ENCODE peak calls at places on chromosome 10, in ten cellular contexts. V, I, Q, R, J, Y, L, U, P and S are unnamed samples.

GRCh38 chr10:72126184-72126871 is 38.0 kb upstream of the SPOCK2 start:
- DNase-seq in V (no peak), I (no peak), Q (no peak), R (no peak), J (peak), Y (peak), L (no peak), U (no peak), P (peak), S (no peak)

GRCh38 chr10:60270426-60270825 is 119.2 kb downstream of the ANK3 start:
- DNase-seq in V (no peak), I (no peak), Q (no peak), R (no peak), J (peak), Y (no peak), L (no peak), U (no peak), P (no peak), S (no peak)

GRCh38 chr10:48684463-48684791 is 246 bp upstream of the WDFY4 start:
- DNase-seq in V (no peak), I (no peak), Q (no peak), R (no peak), J (no peak), Y (no peak), L (no peak), U (no peak), P (no peak), S (no peak)

GRCh38 chr10:124378817-124379510 is 39.8 kb downstream of the OAT start:
- DNase-seq in V (no peak), I (no peak), Q (no peak), R (no peak), J (peak), Y (no peak), L (no peak), U (no peak), P (no peak), S (no peak)

GRCh38 chr10:69160809-69161225 is 19.2 kb upstream of the SUPV3L1 start:
- DNase-seq in V (no peak), I (no peak), Q (no peak), R (no peak), J (peak), Y (no peak), L (no peak), U (no peak), P (no peak), S (no peak)

GRCh38 chr10:78901694-78902093 is 167.1 kb upstream of the ZMIZ1 start:
- DNase-seq in V (no peak), I (no peak), Q (no peak), R (no peak), J (no peak), Y (no peak), L (no peak), U (no peak), P (no peak), S (no peak)

GRCh38 chr10:30792025-30792424 is 162.5 kb upstream of the LYZL2 start:
- DNase-seq in V (no peak), I (no peak), Q (no peak), R (no peak), J (no peak), Y (no peak), L (no peak), U (no peak), P (no peak), S (no peak)

GRCh38 chr10:86666538-86666937 is 1.8 kb upstream of the LDB3 start:
- DNase-seq in V (no peak), I (peak), Q (peak), R (no peak), J (no peak), Y (no peak), L (no peak), U (no peak), P (no peak), S (peak)

GRCh38 chr10:100519321-100520051 is at the start of gene SEC31B:
- DNase-seq in V (peak), I (peak), Q (peak), R (no peak), J (no peak), Y (peak), L (peak), U (peak), P (peak), S (no peak)

GRCh38 chr10:58740620-58741369 is 228.1 kb downstream of the BICC1 start:
- DNase-seq in V (no peak), I (no peak), Q (no peak), R (no peak), J (no peak), Y (no peak), L (no peak), U (no peak), P (no peak), S (no peak)

GRCh38 chr10:8462565-8462964 is 408.1 kb downstream of the GATA3 start:
- DNase-seq in V (no peak), I (no peak), Q (no peak), R (no peak), J (peak), Y (no peak), L (no peak), U (no peak), P (no peak), S (no peak)

GRCh38 chr10:78913219-78914059 is 155.3 kb upstream of the ZMIZ1 start:
- DNase-seq in V (no peak), I (no peak), Q (no peak), R (no peak), J (no peak), Y (peak), L (peak), U (peak), P (peak), S (no peak)

GRCh38 chr10:88390041-88390440 is 193.1 kb downstream of the RNLS start:
- DNase-seq in V (no peak), I (no peak), Q (no peak), R (no peak), J (no peak), Y (no peak), L (no peak), U (no peak), P (no peak), S (no peak)

GRCh38 chr10:71711052-71711623 is 8.4 kb downstream of the C10orf105 start:
- DNase-seq in V (no peak), I (no peak), Q (no peak), R (no peak), J (peak), Y (no peak), L (no peak), U (no peak), P (no peak), S (no peak)

GRCh38 chr10:88471909-88472308 is 111.2 kb downstream of the RNLS start:
- DNase-seq in V (no peak), I (no peak), Q (no peak), R (no peak), J (no peak), Y (no peak), L (no peak), U (no peak), P (peak), S (no peak)

GRCh38 chr10:13449296-13449695 is 79.5 kb downstream of the BEND7 start:
- DNase-seq in V (no peak), I (no peak), Q (no peak), R (no peak), J (peak), Y (no peak), L (no peak), U (no peak), P (no peak), S (no peak)

GRCh38 chr10:124627851-124628675 is 116.1 kb downstream of the FAM53B start:
- DNase-seq in V (no peak), I (no peak), Q (no peak), R (no peak), J (no peak), Y (no peak), L (no peak), U (no peak), P (no peak), S (peak)

GRCh38 chr10:17244712-17245365 is 16.8 kb downstream of the VIM start:
- DNase-seq in V (no peak), I (no peak), Q (no peak), R (no peak), J (no peak), Y (no peak), L (no peak), U (no peak), P (no peak), S (no peak)

GRCh38 chr10:122551450-122551849 is 9.1 kb upstream of the DMBT1 start:
- DNase-seq in V (no peak), I (no peak), Q (no peak), R (peak), J (no peak), Y (no peak), L (no peak), U (no peak), P (no peak), S (no peak)

GRCh38 chr10:4068255-4069028 is 283.4 kb upstream of the KLF6 start:
- DNase-seq in V (no peak), I (no peak), Q (no peak), R (no peak), J (peak), Y (no peak), L (no peak), U (no peak), P (no peak), S (no peak)

GRCh38 chr10:66586073-66586472 is 339.8 kb upstream of the LRRTM3 start:
- DNase-seq in V (peak), I (no peak), Q (no peak), R (no peak), J (peak), Y (peak), L (no peak), U (peak), P (peak), S (no peak)

GRCh38 chr10:107740962-107741690 is 576.6 kb upstream of the SORCS1 start:
- DNase-seq in V (no peak), I (no peak), Q (no peak), R (no peak), J (peak), Y (no peak), L (no peak), U (no peak), P (no peak), S (no peak)
- H3K27ac ChIP-seq in V (no peak), I (no peak), Q (no peak), R (no peak), J (peak), Y (no peak), L (no peak), U (no peak), P (no peak), S (no peak)

GRCh38 chr10:31910016-31910415 is 18.6 kb downstream of the ARHGAP12 start:
- DNase-seq in V (no peak), I (no peak), Q (no peak), R (no peak), J (no peak), Y (no peak), L (no peak), U (no peak), P (no peak), S (no peak)

GRCh38 chr10:31908157-31908556 is 20.5 kb downstream of the ARHGAP12 start:
- DNase-seq in V (no peak), I (no peak), Q (no peak), R (no peak), J (no peak), Y (peak), L (no peak), U (no peak), P (no peak), S (no peak)

GRCh38 chr10:31912289-31912688 is 16.3 kb downstream of the ARHGAP12 start:
- DNase-seq in V (no peak), I (no peak), Q (no peak), R (no peak), J (peak), Y (no peak), L (no peak), U (no peak), P (no peak), S (no peak)

GRCh38 chr10:31914370-31914769 is 14.3 kb downstream of the ARHGAP12 start:
- DNase-seq in V (no peak), I (no peak), Q (no peak), R (no peak), J (no peak), Y (no peak), L (no peak), U (no peak), P (no peak), S (no peak)

GRCh38 chr10:31912898-31913847 is 15.5 kb downstream of the ARHGAP12 start:
- DNase-seq in V (no peak), I (no peak), Q (no peak), R (no peak), J (no peak), Y (no peak), L (no peak), U (no peak), P (no peak), S (no peak)
- H3K4me3 ChIP-seq in V (no peak), I (no peak), Q (no peak), R (no peak), J (no peak), Y (no peak), L (no peak), U (no peak), P (no peak), S (peak)

GRCh38 chr10:84076047-84076388 is 63.3 kb upstream of the GHITM start:
- DNase-seq in V (no peak), I (no peak), Q (no peak), R (no peak), J (peak), Y (no peak), L (no peak), U (no peak), P (no peak), S (no peak)

GRCh38 chr10:84077728-84078127 is 61.6 kb upstream of the GHITM start:
- DNase-seq in V (no peak), I (no peak), Q (no peak), R (no peak), J (no peak), Y (no peak), L (no peak), U (no peak), P (no peak), S (no peak)

GRCh38 chr10:84078771-84079170 is 60.5 kb upstream of the GHITM start:
- DNase-seq in V (no peak), I (no peak), Q (no peak), R (no peak), J (no peak), Y (no peak), L (no peak), U (no peak), P (no peak), S (no peak)

GRCh38 chr10:84075226-84076046 is 63.9 kb upstream of the GHITM start:
- DNase-seq in V (no peak), I (no peak), Q (no peak), R (no peak), J (no peak), Y (peak), L (no peak), U (no peak), P (no peak), S (no peak)

GRCh38 chr10:84076540-84077195 is 62.6 kb upstream of the GHITM start:
- DNase-seq in V (no peak), I (no peak), Q (no peak), R (no peak), J (no peak), Y (no peak), L (no peak), U (no peak), P (peak), S (no peak)
- TF ChIP-seq CTCF in V (no peak), I (no peak), Q (no peak), R (no peak), J (no peak), Y (no peak), L (no peak), U (no peak), P (peak), S (no peak)

GRCh38 chr10:6207658-6208057 is 4.9 kb downstream of the PFKFB3 start:
- DNase-seq in V (no peak), I (no peak), Q (no peak), R (no peak), J (peak), Y (no peak), L (no peak), U (no peak), P (no peak), S (no peak)
- H3K27ac ChIP-seq in V (no peak), I (no peak), Q (no peak), R (no peak), J (no peak), Y (no peak), L (no peak), U (peak), P (no peak), S (no peak)